ENCODE peak calls at places on chromosomes 7 and 10, in seven cellular contexts. I is B cell; J is activated naive CD8-positive, alpha-beta T cell treated with anti-CD3 and anti-CD28 coated beads, Interleukin-2, amount 50 U/mL, for 16 hours; H is coronary artery; Y is NT2/D1; M is AG04450; A is NCI-H774. B is an unnamed sample.

GRCh38 chr7:106196460-106197021 is 84.4 kb upstream of the SYPL1 start:
- DNase-seq in I (no peak), J (no peak), H (no peak), Y (no peak), M (no peak), A (no peak), B (no peak)

GRCh38 chr7:142887282-142888015 is 1.9 kb upstream of the TRPV6 start:
- DNase-seq in I (no peak), J (no peak), H (peak), Y (no peak), M (no peak), A (no peak), B (no peak)

GRCh38 chr7:30727061-30727945 is 24.6 kb upstream of the INMT start:
- DNase-seq in I (peak), J (no peak), H (no peak), Y (peak), M (no peak), A (no peak), B (no peak)

GRCh38 chr7:96547371-96547811 is 162.3 kb downstream of the SEM1 start:
- DNase-seq in I (no peak), J (no peak), H (no peak), Y (no peak), M (no peak), A (peak), B (no peak)

GRCh38 chr10:121216721-121217181 is 365.6 kb downstream of the WDR11 start:
- DNase-seq in I (no peak), J (no peak), H (no peak), Y (no peak), M (no peak), A (no peak), B (no peak)

GRCh38 chr7:158443688-158444483 is 143.7 kb downstream of the PTPRN2 start:
- DNase-seq in I (no peak), J (no peak), H (peak), Y (no peak), M (no peak), A (no peak), B (no peak)

GRCh38 chr7:102469351-102469971 is 4.7 kb downstream of the LRWD1 start:
- DNase-seq in I (peak), J (no peak), H (no peak), Y (no peak), M (no peak), A (no peak), B (no peak)

GRCh38 chr7:12923971-12924370 is 236.5 kb downstream of the ARL4A start:
- DNase-seq in I (no peak), J (no peak), H (no peak), Y (no peak), M (no peak), A (no peak), B (no peak)

GRCh38 chr7:92766461-92767003 is 69.8 kb downstream of the CDK6 start:
- DNase-seq in I (no peak), J (no peak), H (no peak), Y (no peak), M (no peak), A (peak), B (no peak)

GRCh38 chr10:90197766-90198165 is 496.4 kb downstream of the KIF20B start:
- DNase-seq in I (no peak), J (no peak), H (no peak), Y (no peak), M (no peak), A (no peak), B (no peak)

GRCh38 chr7:141588912-141589311 is 37.7 kb downstream of the AGK start:
- DNase-seq in I (no peak), J (no peak), H (no peak), Y (no peak), M (no peak), A (no peak), B (no peak)

GRCh38 chr7:138854115-138854645 is 56.2 kb upstream of the ATP6V0A4 start:
- DNase-seq in I (no peak), J (no peak), H (no peak), Y (no peak), M (no peak), A (no peak), B (no peak)

GRCh38 chr7:140003913-140004382 is 58.8 kb downstream of the PARP12 start:
- DNase-seq in I (peak), J (no peak), H (no peak), Y (no peak), M (peak), A (no peak), B (no peak)

GRCh38 chr10:74651565-74651964 is 174.8 kb upstream of the KAT6B start:
- DNase-seq in I (no peak), J (no peak), H (no peak), Y (no peak), M (no peak), A (no peak), B (no peak)

GRCh38 chr10:8577681-8578080 is 523.2 kb downstream of the GATA3 start:
- DNase-seq in I (no peak), J (no peak), H (no peak), Y (no peak), M (no peak), A (no peak), B (no peak)

GRCh38 chr7:40300146-40300655 is 165.4 kb downstream of the SUGCT start:
- DNase-seq in I (no peak), J (no peak), H (no peak), Y (no peak), M (no peak), A (no peak), B (no peak)

GRCh38 chr10:8130973-8131911 is 76.8 kb downstream of the GATA3 start:
- DNase-seq in I (no peak), J (no peak), H (no peak), Y (no peak), M (no peak), A (no peak), B (no peak)

GRCh38 chr7:92149736-92150239 is 15.5 kb upstream of the CYP51A1 start:
- DNase-seq in I (no peak), J (no peak), H (no peak), Y (no peak), M (no peak), A (no peak), B (no peak)

GRCh38 chr10:42933454-42934340 is 143.2 kb upstream of the RET start:
- DNase-seq in I (no peak), J (no peak), H (no peak), Y (no peak), M (no peak), A (peak), B (no peak)

B was measured in mesothelial cell of epicardium.